ENCODE peak calls at places on chromosomes 13 and 19, in six cellular contexts. H is activated CD4-positive, alpha-beta T cell treated with anti-CD3 and anti-CD28 coated beads, Interleukin-2, amount 50 U/mL, for 48 hours; U is mesenteric fat pad; M is COR-L47; X is glutamatergic neuron; E is activated CD8-positive, alpha-beta memory T cell treated with anti-CD3 and anti-CD28 coated beads, Interleukin-2, amount 10 ng/mL, durations not matched to agents 7 days and 5 days. V is an unnamed sample.

GRCh38 chr19:35061583-35062373 is 20.3 kb downstream of the HPN start:
- DNase-seq in H (no peak), U (no peak), M (no peak), X (no peak), E (no peak), V (no peak)

GRCh38 chr19:30371157-30371845 is 883 bp upstream of the ZNF536 start:
- DNase-seq in H (no peak), U (no peak), M (no peak), X (no peak), E (no peak), V (no peak)

GRCh38 chr13:40624338-40624737 is 42.1 kb downstream of the FOXO1 start:
- DNase-seq in H (peak; percentile 58), U (no peak), M (no peak), X (no peak), E (no peak), V (no peak)

GRCh38 chr13:97946951-97947588 is 6.4 kb upstream of the IPO5 start:
- DNase-seq in H (no peak), U (no peak), M (no peak), X (no peak), E (no peak), V (no peak)

GRCh38 chr19:9917322-9917721 is 19.0 kb downstream of the OLFM2 start:
- DNase-seq in H (no peak), U (no peak), M (no peak), X (no peak), E (no peak), V (peak; percentile 48)

GRCh38 chr13:113411216-113412023 is 41.9 kb downstream of the ADPRHL1 start:
- DNase-seq in H (no peak), U (no peak), M (no peak), X (no peak), E (no peak), V (no peak)

GRCh38 chr19:47305309-47305751 is 4.3 kb upstream of the C5AR1 start:
- DNase-seq in H (peak; percentile 75), U (no peak), M (no peak), X (peak; percentile 83), E (peak; percentile 47), V (peak; percentile 82)

GRCh38 chr19:7987084-7987768 is 18.2 kb downstream of the ELAVL1 start:
- DNase-seq in H (no peak), U (no peak), M (no peak), X (no peak), E (no peak), V (no peak)

GRCh38 chr19:58262922-58263296 is 15.8 kb upstream of the ZNF8 start:
- DNase-seq in H (no peak), U (no peak), M (no peak), X (no peak), E (no peak), V (no peak)

GRCh38 chr13:50809133-50810090 is 34.1 kb downstream of the DLEU7 start:
- DNase-seq in H (no peak), U (no peak), M (no peak), X (no peak), E (no peak), V (no peak)

GRCh38 chr13:112733661-112734379 is 44.0 kb downstream of the ATP11A start:
- DNase-seq in H (no peak), U (no peak), M (peak; percentile 95), X (no peak), E (no peak), V (no peak)

GRCh38 chr19:4656102-4656501 is 14.0 kb downstream of the MYDGF start:
- DNase-seq in H (no peak), U (no peak), M (no peak), X (no peak), E (no peak), V (no peak)

GRCh38 chr13:112619730-112620639 is 32.0 kb upstream of the TUBGCP3 start:
- DNase-seq in H (no peak), U (peak; percentile 49), M (peak; percentile 98), X (no peak), E (no peak), V (no peak)

GRCh38 chr13:21557995-21558394 is 46.0 kb downstream of the MICU2 start:
- DNase-seq in H (no peak), U (no peak), M (peak; percentile 1), X (no peak), E (peak; percentile 42), V (no peak)

GRCh38 chr19:31553112-31553843 is 204.0 kb upstream of the TSHZ3 start:
- DNase-seq in H (no peak), U (no peak), M (no peak), X (no peak), E (no peak), V (no peak)

GRCh38 chr19:19459707-19460251 is 54.3 kb downstream of the GATAD2A start:
- DNase-seq in H (peak; percentile 80), U (no peak), M (no peak), X (no peak), E (peak; percentile 89), V (no peak)

GRCh38 chr13:86445584-86446140 is 646.4 kb upstream of the SLITRK6 start:
- DNase-seq in H (no peak), U (no peak), M (no peak), X (no peak), E (no peak), V (no peak)

GRCh38 chr13:113402471-113403254 is 38.7 kb upstream of the GRTP1 start:
- DNase-seq in H (no peak), U (peak; percentile 87), M (no peak), X (no peak), E (no peak), V (peak; percentile 35)

GRCh38 chr19:10230155-10230903 is 802 bp downstream of the S1PR2 start:
- DNase-seq in H (peak; percentile 68), U (no peak), M (no peak), X (peak; percentile 69), E (peak; percentile 61), V (peak; percentile 56)

GRCh38 chr13:26838821-26839220 is 78.2 kb upstream of the GPR12 start:
- DNase-seq in H (no peak), U (no peak), M (no peak), X (no peak), E (no peak), V (no peak)

GRCh38 chr19:40614595-40615411 is 13.6 kb downstream of the LTBP4 start:
- DNase-seq in H (peak; percentile 100), U (no peak), M (no peak), X (peak; percentile 83), E (peak; percentile 90), V (no peak)

GRCh38 chr19:10122066-10122465 is 2.4 kb upstream of the EIF3G start:
- DNase-seq in H (no peak), U (no peak), M (no peak), X (no peak), E (no peak), V (no peak)

GRCh38 chr19:15231256-15231655 is 992 bp downstream of the EPHX3 start:
- DNase-seq in H (no peak), U (no peak), M (no peak), X (no peak), E (no peak), V (no peak)

GRCh38 chr13:112468069-112468468 is 91.9 kb downstream of the SPACA7 start:
- DNase-seq in H (no peak), U (no peak), M (no peak), X (no peak), E (no peak), V (no peak)

GRCh38 chr13:89746554-89746953 is 1600.9 kb upstream of the MIR17HG start:
- DNase-seq in H (no peak), U (no peak), M (no peak), X (no peak), E (no peak), V (no peak)

GRCh38 chr13:107585466-107585865 is 629.9 kb downstream of the LIG4 start:
- DNase-seq in H (no peak), U (no peak), M (peak; percentile 56), X (no peak), E (no peak), V (no peak)

GRCh38 chr13:80572308-80572676 is 231.4 kb upstream of the SPRY2 start:
- DNase-seq in H (no peak), U (no peak), M (peak; percentile 30), X (no peak), E (no peak), V (no peak)

GRCh38 chr19:36009220-36009619 is 607 bp upstream of the SYNE4 start:
- DNase-seq in H (peak; percentile 67), U (no peak), M (peak; percentile 47), X (peak; percentile 75), E (peak; percentile 54), V (peak; percentile 76)